ENCODE peak calls at places on chromosome 4, in four cellular contexts. One of them, this sample, is unnamed.

GRCh38 chr4:1449833-1450741 is 43.8 kb upstream of the NKX1-1 start:
- DNase-seq in mammary epithelial cell: no peak
- DNase-seq in HFF-Myc: no peak
- DNase-seq in adipocyte: no peak
- DNase-seq in this sample: no peak

GRCh38 chr4:832536-832935 is 6.6 kb upstream of the CPLX1 start:
- DNase-seq in mammary epithelial cell: no peak
- DNase-seq in HFF-Myc: no peak
- DNase-seq in adipocyte: no peak
- DNase-seq in this sample: no peak

GRCh38 chr4:76459291-76459723 is 24.3 kb downstream of the SHROOM3 start:
- DNase-seq in mammary epithelial cell: peak
- DNase-seq in HFF-Myc: no peak
- DNase-seq in adipocyte: peak
- DNase-seq in this sample: no peak

GRCh38 chr4:144557404-144557803 is 88.6 kb upstream of the HHIP start:
- DNase-seq in mammary epithelial cell: no peak
- DNase-seq in HFF-Myc: no peak
- DNase-seq in adipocyte: peak
- DNase-seq in this sample: no peak

GRCh38 chr4:24768006-24768405 is 27.4 kb upstream of the SOD3 start:
- DNase-seq in mammary epithelial cell: no peak
- DNase-seq in HFF-Myc: no peak
- DNase-seq in adipocyte: no peak
- DNase-seq in this sample: no peak

GRCh38 chr4:146073517-146073916 is 102.0 kb upstream of the LSM6 start:
- DNase-seq in mammary epithelial cell: no peak
- DNase-seq in HFF-Myc: peak
- DNase-seq in adipocyte: peak
- DNase-seq in this sample: no peak

GRCh38 chr4:63348735-63349673 is 1060.2 kb downstream of the TECRL start:
- DNase-seq in mammary epithelial cell: no peak
- DNase-seq in HFF-Myc: no peak
- DNase-seq in adipocyte: no peak
- DNase-seq in this sample: no peak

GRCh38 chr4:59936566-59936965 is 1263.6 kb upstream of the ADGRL3 start:
- DNase-seq in mammary epithelial cell: no peak
- DNase-seq in HFF-Myc: no peak
- DNase-seq in adipocyte: no peak
- DNase-seq in this sample: no peak

GRCh38 chr4:137414802-137415201 is 117.5 kb downstream of the PCDH18 start:
- DNase-seq in mammary epithelial cell: no peak
- DNase-seq in HFF-Myc: no peak
- DNase-seq in adipocyte: no peak
- DNase-seq in this sample: no peak

GRCh38 chr4:4574052-4574451 is 32.2 kb upstream of the STX18 start:
- DNase-seq in mammary epithelial cell: no peak
- DNase-seq in HFF-Myc: no peak
- DNase-seq in adipocyte: no peak
- DNase-seq in this sample: no peak

GRCh38 chr4:88792821-88793220 is 95.2 kb upstream of the NAP1L5 start:
- DNase-seq in mammary epithelial cell: no peak
- DNase-seq in HFF-Myc: no peak
- DNase-seq in adipocyte: no peak
- DNase-seq in this sample: no peak

GRCh38 chr4:163493643-163494359 is 689 bp upstream of the TMA16 start:
- DNase-seq in mammary epithelial cell: no peak
- DNase-seq in HFF-Myc: no peak
- DNase-seq in adipocyte: no peak
- DNase-seq in this sample: peak

GRCh38 chr4:76558391-76559235 is 123.6 kb downstream of the SHROOM3 start:
- DNase-seq in mammary epithelial cell: no peak
- DNase-seq in HFF-Myc: no peak
- DNase-seq in adipocyte: no peak
- DNase-seq in this sample: no peak

GRCh38 chr4:147754037-147754445 is 22.2 kb downstream of the ARHGAP10 start:
- DNase-seq in mammary epithelial cell: peak
- DNase-seq in HFF-Myc: peak
- DNase-seq in adipocyte: peak
- DNase-seq in this sample: no peak

GRCh38 chr4:70893790-70894189 is 8.4 kb upstream of the MOB1B start:
- DNase-seq in mammary epithelial cell: no peak
- DNase-seq in HFF-Myc: no peak
- DNase-seq in adipocyte: no peak
- DNase-seq in this sample: no peak

GRCh38 chr4:123397276-123398150 is 918 bp downstream of the SPRY1 start:
- DNase-seq in mammary epithelial cell: peak
- DNase-seq in HFF-Myc: no peak
- DNase-seq in adipocyte: peak
- DNase-seq in this sample: peak

GRCh38 chr4:122775039-122775438 is 42.5 kb downstream of the BBS12 start:
- DNase-seq in mammary epithelial cell: no peak
- DNase-seq in HFF-Myc: no peak
- DNase-seq in adipocyte: no peak
- DNase-seq in this sample: no peak

GRCh38 chr4:150264595-150265141 is 186.4 kb downstream of the DCLK2 start:
- DNase-seq in mammary epithelial cell: no peak
- DNase-seq in HFF-Myc: no peak
- DNase-seq in adipocyte: peak
- DNase-seq in this sample: no peak

GRCh38 chr4:85866508-85866907 is 391.6 kb downstream of the ARHGAP24 start:
- DNase-seq in mammary epithelial cell: no peak
- DNase-seq in HFF-Myc: no peak
- DNase-seq in adipocyte: peak
- DNase-seq in this sample: no peak

GRCh38 chr4:177171588-177171987 is 138.1 kb upstream of the NEIL3 start:
- DNase-seq in mammary epithelial cell: no peak
- DNase-seq in HFF-Myc: no peak
- DNase-seq in adipocyte: no peak
- DNase-seq in this sample: no peak

GRCh38 chr4:62320612-62321011 is 1120.5 kb downstream of the ADGRL3 start:
- DNase-seq in mammary epithelial cell: no peak
- DNase-seq in HFF-Myc: no peak
- DNase-seq in adipocyte: no peak
- DNase-seq in this sample: no peak

GRCh38 chr4:105158837-105159236 is 12.2 kb downstream of the TET2 start:
- DNase-seq in mammary epithelial cell: no peak
- DNase-seq in HFF-Myc: no peak
- DNase-seq in adipocyte: no peak
- DNase-seq in this sample: no peak

GRCh38 chr4:136505020-136505419 is 1027.3 kb downstream of the PCDH18 start:
- DNase-seq in mammary epithelial cell: peak
- DNase-seq in HFF-Myc: no peak
- DNase-seq in adipocyte: no peak
- DNase-seq in this sample: no peak

GRCh38 chr4:47642985-47643745 is 158.1 kb downstream of the ATP10D start:
- DNase-seq in mammary epithelial cell: no peak
- DNase-seq in HFF-Myc: no peak
- DNase-seq in adipocyte: no peak
- DNase-seq in this sample: no peak

GRCh38 chr4:98642991-98643426 is 15.4 kb downstream of the TSPAN5 start:
- DNase-seq in mammary epithelial cell: peak
- DNase-seq in HFF-Myc: no peak
- DNase-seq in adipocyte: peak
- DNase-seq in this sample: no peak

GRCh38 chr4:71239365-71239764 is 99.5 kb upstream of the SLC4A4 start:
- DNase-seq in mammary epithelial cell: peak
- DNase-seq in HFF-Myc: no peak
- DNase-seq in adipocyte: no peak
- DNase-seq in this sample: no peak

GRCh38 chr4:152037435-152037834 is 276.6 kb upstream of the GATB start:
- DNase-seq in mammary epithelial cell: no peak
- DNase-seq in HFF-Myc: no peak
- DNase-seq in adipocyte: no peak
- DNase-seq in this sample: no peak

GRCh38 chr4:89356086-89356485 is 48.5 kb upstream of the GPRIN3 start:
- DNase-seq in mammary epithelial cell: no peak
- DNase-seq in HFF-Myc: peak
- DNase-seq in adipocyte: peak
- DNase-seq in this sample: no peak

GRCh38 chr4:128810331-128810870 is 901 bp downstream of the JADE1 start:
- DNase-seq in mammary epithelial cell: no peak
- DNase-seq in HFF-Myc: no peak
- DNase-seq in adipocyte: peak
- DNase-seq in this sample: peak

GRCh38 chr4:55543858-55544257 is 2.9 kb downstream of the CLOCK start:
- DNase-seq in mammary epithelial cell: no peak
- DNase-seq in HFF-Myc: no peak
- DNase-seq in adipocyte: peak
- DNase-seq in this sample: peak

GRCh38 chr4:1992468-1993168 is 16.2 kb downstream of the NELFA start:
- DNase-seq in mammary epithelial cell: no peak
- DNase-seq in HFF-Myc: no peak
- DNase-seq in adipocyte: no peak
- DNase-seq in this sample: no peak

GRCh38 chr4:182137343-182137742 is 105.9 kb upstream of the TENM3 start:
- DNase-seq in mammary epithelial cell: no peak
- DNase-seq in HFF-Myc: no peak
- DNase-seq in adipocyte: no peak
- DNase-seq in this sample: no peak

GRCh38 chr4:108814327-108814726 is 51.5 kb upstream of the ETNPPL start:
- DNase-seq in mammary epithelial cell: no peak
- DNase-seq in HFF-Myc: no peak
- DNase-seq in adipocyte: no peak
- DNase-seq in this sample: no peak

GRCh38 chr4:4327652-4328121 is 37.6 kb downstream of the ZBTB49 start:
- DNase-seq in mammary epithelial cell: no peak
- DNase-seq in HFF-Myc: no peak
- DNase-seq in adipocyte: peak
- DNase-seq in this sample: no peak

GRCh38 chr4:85398276-85398675 is 76.7 kb upstream of the ARHGAP24 start:
- DNase-seq in mammary epithelial cell: no peak
- DNase-seq in HFF-Myc: no peak
- DNase-seq in adipocyte: peak
- DNase-seq in this sample: no peak

GRCh38 chr4:99628040-99628439 is 29.6 kb downstream of the C4orf54 start:
- DNase-seq in mammary epithelial cell: no peak
- DNase-seq in HFF-Myc: no peak
- DNase-seq in adipocyte: no peak
- DNase-seq in this sample: no peak

GRCh38 chr4:4866124-4866832 is 6.8 kb downstream of the MSX1 start:
- DNase-seq in mammary epithelial cell: no peak
- DNase-seq in HFF-Myc: no peak
- DNase-seq in adipocyte: no peak
- DNase-seq in this sample: no peak

GRCh38 chr4:166045457-166045856 is 172.4 kb downstream of the TLL1 start:
- DNase-seq in mammary epithelial cell: no peak
- DNase-seq in HFF-Myc: no peak
- DNase-seq in adipocyte: no peak
- DNase-seq in this sample: no peak
- H3K4me3 ChIP-seq in mammary epithelial cell: no peak
- H3K4me3 ChIP-seq in HFF-Myc: no peak
- H3K4me3 ChIP-seq in adipocyte: no peak
- H3K4me3 ChIP-seq in this sample: no peak

GRCh38 chr4:183691897-183692296 is 32.8 kb downstream of the TRAPPC11 start:
- DNase-seq in mammary epithelial cell: no peak
- DNase-seq in HFF-Myc: no peak
- DNase-seq in adipocyte: no peak
- DNase-seq in this sample: no peak
- H3K4me3 ChIP-seq in mammary epithelial cell: no peak
- H3K4me3 ChIP-seq in HFF-Myc: no peak
- H3K4me3 ChIP-seq in adipocyte: no peak
- H3K4me3 ChIP-seq in this sample: no peak

GRCh38 chr4:8596891-8597290 is 4.3 kb downstream of the CPZ start:
- DNase-seq in mammary epithelial cell: no peak
- DNase-seq in HFF-Myc: no peak
- DNase-seq in adipocyte: no peak
- DNase-seq in this sample: no peak
- H3K4me3 ChIP-seq in mammary epithelial cell: no peak
- H3K4me3 ChIP-seq in HFF-Myc: no peak
- H3K4me3 ChIP-seq in adipocyte: no peak
- H3K4me3 ChIP-seq in this sample: no peak

GRCh38 chr4:121698119-121698732 is 1.4 kb upstream of the ANXA5 start:
- DNase-seq in mammary epithelial cell: no peak
- DNase-seq in HFF-Myc: no peak
- DNase-seq in adipocyte: no peak
- DNase-seq in this sample: no peak
- H3K4me3 ChIP-seq in mammary epithelial cell: no peak
- H3K4me3 ChIP-seq in HFF-Myc: no peak
- H3K4me3 ChIP-seq in adipocyte: peak
- H3K4me3 ChIP-seq in this sample: no peak

GRCh38 chr4:110618091-110619000 is 4.5 kb downstream of the PITX2 start:
- DNase-seq in mammary epithelial cell: no peak
- DNase-seq in HFF-Myc: no peak
- DNase-seq in adipocyte: no peak
- DNase-seq in this sample: no peak
- H3K4me3 ChIP-seq in mammary epithelial cell: no peak
- H3K4me3 ChIP-seq in HFF-Myc: no peak
- H3K4me3 ChIP-seq in adipocyte: no peak
- H3K4me3 ChIP-seq in this sample: no peak

GRCh38 chr4:153521467-153521866 is 55.3 kb downstream of the TMEM131L start:
- DNase-seq in mammary epithelial cell: no peak
- DNase-seq in HFF-Myc: no peak
- DNase-seq in adipocyte: no peak
- DNase-seq in this sample: peak
- H3K4me3 ChIP-seq in mammary epithelial cell: no peak
- H3K4me3 ChIP-seq in HFF-Myc: no peak
- H3K4me3 ChIP-seq in adipocyte: no peak
- H3K4me3 ChIP-seq in this sample: peak

DNA sequence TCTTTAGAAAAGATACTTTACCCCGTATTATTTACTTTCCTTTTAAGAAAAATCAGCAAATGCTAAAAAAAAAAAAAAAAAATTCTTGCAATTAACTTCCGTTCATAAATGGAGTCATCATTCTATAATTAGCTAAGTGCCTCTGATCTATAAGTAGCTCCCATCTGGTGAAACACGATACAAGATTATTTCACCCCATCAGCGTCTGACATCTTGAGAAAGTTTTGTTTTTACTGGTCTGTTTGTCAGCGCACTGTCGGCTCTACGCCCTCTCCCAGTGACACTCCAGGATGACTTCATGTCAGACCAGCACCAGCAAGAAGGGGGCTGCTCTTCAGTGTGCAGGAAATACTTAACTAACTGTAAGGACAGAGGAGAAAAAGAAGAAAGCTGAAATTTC is 108.3 kb downstream of the AFAP1 start:
- DNase-seq in mammary epithelial cell: no peak
- DNase-seq in HFF-Myc: peak
- DNase-seq in adipocyte: peak
- DNase-seq in this sample: no peak
- H3K4me3 ChIP-seq in mammary epithelial cell: no peak
- H3K4me3 ChIP-seq in HFF-Myc: no peak
- H3K4me3 ChIP-seq in adipocyte: no peak
- H3K4me3 ChIP-seq in this sample: no peak

GRCh38 chr4:7857238-7857701 is 82.4 kb downstream of the AFAP1 start:
- DNase-seq in mammary epithelial cell: peak
- DNase-seq in HFF-Myc: peak
- DNase-seq in adipocyte: peak
- DNase-seq in this sample: no peak
- H3K4me3 ChIP-seq in mammary epithelial cell: no peak
- H3K4me3 ChIP-seq in HFF-Myc: no peak
- H3K4me3 ChIP-seq in adipocyte: peak
- H3K4me3 ChIP-seq in this sample: no peak

This sample was measured in OCI-LY7.